ENCODE peak calls at places on chromosomes 11 and 22, in five cellular contexts. C is left ventricle myocardium inferior, B is uterus, T is Caco-2, K is fibroblast of lung. N is an unnamed sample.

GRCh38 chr11:819129-819931 is 616 bp downstream of the PNPLA2 start:
- DNase-seq in K (peak; percentile 80), B (peak; percentile 90), C (peak; percentile 95), T (peak; percentile 95), N (peak; percentile 97)

GRCh38 chr11:44950036-44950624 is 553 bp downstream of the TP53I11 start:
- DNase-seq in T (peak; percentile 21), B (peak; percentile 42), K (no peak), C (no peak), N (peak; percentile 55)

GRCh38 chr11:6812391-6813005 is 13.0 kb upstream of the OR6A2 start:
- DNase-seq in K (peak; percentile 32), B (no peak), T (peak; percentile 63), C (no peak), N (no peak)

GRCh38 chr22:23225724-23226496 is 45.6 kb downstream of the BCR start:
- DNase-seq in T (no peak), B (no peak), K (peak; percentile 64), C (peak; percentile 62), N (peak; percentile 72)

GRCh38 chr22:19127329-19128008 is 3.6 kb upstream of the TSSK2 start:
- DNase-seq in C (no peak), K (no peak), B (no peak), T (peak; percentile 39), N (no peak)

GRCh38 chr11:75325713-75326438 is 25.6 kb downstream of the ARRB1 start:
- DNase-seq in C (peak; percentile 70), T (no peak), B (peak; percentile 68), K (peak; percentile 93), N (peak; percentile 73)

GRCh38 chr11:1636291-1636950 is 6.8 kb downstream of the KRTAP5-5 start:
- DNase-seq in K (no peak), B (no peak), T (no peak), C (no peak), N (no peak)

GRCh38 chr11:7637447-7638157 is 35.7 kb downstream of the CYB5R2 start:
- DNase-seq in K (peak; percentile 47), T (no peak), C (no peak), B (peak; percentile 70), N (no peak)

GRCh38 chr22:23107487-23108323 is 34.1 kb downstream of the RSPH14 start:
- DNase-seq in K (no peak), B (no peak), T (no peak), C (no peak), N (no peak)

GRCh38 chr22:22902247-22902962 is 14.8 kb downstream of the IGLL5 start:
- DNase-seq in B (no peak), T (no peak), K (no peak), C (no peak), N (no peak)

GRCh38 chr11:126592496-126593410 is 237.3 kb downstream of the ST3GAL4 start:
- DNase-seq in B (no peak), K (no peak), C (no peak), T (no peak), N (no peak)

GRCh38 chr11:87859583-87859982 is 315.7 kb downstream of the RAB38 start:
- DNase-seq in B (no peak), C (no peak), K (no peak), T (no peak), N (no peak)

GRCh38 chr11:35003658-35004057 is 87.2 kb downstream of the PDHX start:
- DNase-seq in C (no peak), K (no peak), T (no peak), B (no peak), N (no peak)

GRCh38 chr22:32644252-32645100 is 157.0 kb upstream of the TIMP3 start:
- DNase-seq in B (peak; percentile 39), K (peak; percentile 50), C (peak; percentile 54), T (peak; percentile 65), N (no peak)

GRCh38 chr11:71452354-71453020 is 516 bp upstream of the NADSYN1 start:
- DNase-seq in T (no peak), B (peak; percentile 42), C (peak; percentile 42), K (peak; percentile 65), N (no peak)

GRCh38 chr11:5380740-5381342 is 2.8 kb upstream of the OR51M1 start:
- DNase-seq in B (no peak), C (peak; percentile 19), T (peak; percentile 73), K (peak; percentile 79), N (no peak)

GRCh38 chr11:122732342-122733300 is 77.1 kb downstream of the UBASH3B start:
- DNase-seq in B (no peak), K (no peak), T (peak; percentile 39), C (no peak), N (no peak)

GRCh38 chr11:5304046-5304445 is 2.3 kb upstream of the OR51B4 start:
- DNase-seq in B (no peak), C (no peak), T (no peak), K (no peak), N (no peak)

GRCh38 chr11:102157219-102157618 is 47.0 kb downstream of the YAP1 start:
- DNase-seq in T (peak; percentile 32), C (peak; percentile 62), B (peak; percentile 54), K (peak; percentile 95), N (peak; percentile 62)

GRCh38 chr11:115146425-115146824 is 357.8 kb downstream of the CADM1 start:
- DNase-seq in K (no peak), B (no peak), T (no peak), C (no peak), N (no peak)

GRCh38 chr11:45246241-45246640 is 39.9 kb downstream of the SYT13 start:
- DNase-seq in C (no peak), T (no peak), B (no peak), K (no peak), N (no peak)

GRCh38 chr11:7143908-7144307 is 55.1 kb downstream of the RBMXL2 start:
- DNase-seq in C (no peak), T (no peak), B (no peak), K (peak; percentile 3), N (no peak)

GRCh38 chr11:35215945-35216344 is 77.0 kb downstream of the CD44 start:
- DNase-seq in B (no peak), K (no peak), C (no peak), T (no peak), N (no peak)

GRCh38 chr11:94558468-94558867 is 8.7 kb upstream of the PIWIL4 start:
- DNase-seq in B (no peak), C (no peak), T (no peak), K (no peak), N (no peak)

GRCh38 chr22:25987948-25988347 is 181.3 kb upstream of the SEZ6L start:
- DNase-seq in K (no peak), C (no peak), T (no peak), B (no peak), N (no peak)

GRCh38 chr11:65204646-65205601 is 23.2 kb downstream of the CAPN1 start:
- DNase-seq in B (peak; percentile 15), T (peak; percentile 73), C (no peak), K (peak; percentile 25), N (no peak)

GRCh38 chr11:36427079-36427478 is 83.0 kb downstream of the TRAF6 start:
- DNase-seq in B (no peak), T (no peak), K (peak; percentile 58), C (no peak), N (no peak)

GRCh38 chr11:65558002-65558784 is at the start of gene LTBP3:
- DNase-seq in K (peak; percentile 78), C (peak; percentile 87), B (peak; percentile 86), T (peak; percentile 82), N (peak; percentile 92)

GRCh38 chr11:125433454-125434121 is 62.5 kb downstream of the FEZ1 start:
- DNase-seq in B (peak; percentile 31), K (peak; percentile 56), C (peak; percentile 36), T (peak; percentile 65), N (peak; percentile 54)

GRCh38 chr11:73317373-73317772 is 9.3 kb downstream of the ARHGEF17 start:
- DNase-seq in K (no peak), T (no peak), C (peak; percentile 82), B (peak; percentile 74), N (no peak)
- H3K4me1 ChIP-seq in K (peaks cover 63% of the 10 kb centered on the region), T (peaks cover 30% of the 10 kb centered on the region), C (peaks cover 100% of the 10 kb centered on the region), B (peaks cover 57% of the 10 kb centered on the region), N (peaks cover 95% of the 10 kb centered on the region)

GRCh38 chr11:19326499-19326898 is 85.8 kb upstream of the E2F8 start:
- DNase-seq in B (no peak), K (peak; percentile 52), T (no peak), C (no peak), N (no peak)

GRCh38 chr11:19328586-19329311 is 88.0 kb upstream of the E2F8 start:
- DNase-seq in T (no peak), B (no peak), K (no peak), C (no peak), N (no peak)

GRCh38 chr11:19323502-19323901 is 82.8 kb upstream of the E2F8 start:
- DNase-seq in T (no peak), C (no peak), B (no peak), K (peak; percentile 26), N (no peak)

GRCh38 chr11:19329910-19330309 is 89.2 kb upstream of the E2F8 start:
- DNase-seq in C (no peak), B (no peak), K (no peak), T (no peak), N (no peak)

GRCh38 chr11:19327280-19327679 is 86.5 kb upstream of the E2F8 start:
- DNase-seq in C (no peak), T (no peak), K (no peak), B (no peak), N (no peak)
- H3K4me1 ChIP-seq in C (no peaks in the 10 kb centered on the region), T (no peaks in the 10 kb centered on the region), K (no peaks in the 10 kb centered on the region), B (no peaks in the 10 kb centered on the region), N (no peaks in the 10 kb centered on the region)

GRCh38 chr11:118319031-118319814 is 14.7 kb downstream of the CD3E start:
- DNase-seq in C (no peak), B (no peak), K (no peak), T (no peak), N (no peak)
- H3K4me1 ChIP-seq in C (peaks cover 23% of the 10 kb centered on the region), B (no peaks in the 10 kb centered on the region), K (no peaks in the 10 kb centered on the region), T (peaks cover 80% of the 10 kb centered on the region), N (peaks cover 65% of the 10 kb centered on the region)

GRCh38 chr22:45312415-45312814 is 2.7 kb downstream of the FAM118A start:
- DNase-seq in C (no peak), B (no peak), K (no peak), T (no peak), N (no peak)
- H3K4me1 ChIP-seq in C (peaks cover 57% of the 10 kb centered on the region), B (peaks cover 11% of the 10 kb centered on the region), K (peaks cover 4% of the 10 kb centered on the region), T (peaks cover 71% of the 10 kb centered on the region), N (peaks cover 55% of the 10 kb centered on the region)

GRCh38 chr22:44218071-44218470 is 37.3 kb downstream of the PARVG start:
- DNase-seq in B (no peak), T (no peak), C (no peak), K (no peak), N (no peak)
- H3K4me1 ChIP-seq in B (no peaks in the 10 kb centered on the region), T (no peaks in the 10 kb centered on the region), C (no peaks in the 10 kb centered on the region), K (no peaks in the 10 kb centered on the region), N (no peaks in the 10 kb centered on the region)

DNA sequence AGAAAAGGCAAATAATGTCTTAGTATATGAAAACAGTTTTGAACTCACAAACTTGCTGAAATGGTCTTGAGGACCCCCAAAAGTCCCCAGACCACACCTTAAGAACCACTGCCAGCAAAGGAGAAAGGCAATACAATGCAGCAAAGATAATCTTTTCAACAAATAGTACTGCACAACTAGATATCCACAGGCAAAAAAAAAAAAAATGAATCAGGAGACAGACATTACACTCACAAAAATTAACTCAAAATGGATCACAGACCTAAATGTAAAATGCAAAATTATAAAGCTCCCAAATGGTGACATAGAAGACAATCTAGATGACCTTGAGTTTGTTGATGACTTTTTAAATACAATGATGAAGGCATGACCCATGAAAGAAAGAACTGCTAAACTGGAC is 8.3 kb downstream of the PICALM start:
- DNase-seq in B (no peak), C (no peak), K (no peak), T (no peak), N (no peak)
- H3K4me1 ChIP-seq in B (peaks cover 4% of the 10 kb centered on the region), C (peaks cover 92% of the 10 kb centered on the region), K (peaks cover 9% of the 10 kb centered on the region), T (peaks cover 38% of the 10 kb centered on the region), N (peaks cover 99% of the 10 kb centered on the region)

N was measured in left lung.